ENCODE peak calls at places on chromosome 15, in seven cellular contexts. One of them, this sample, is unnamed.

GRCh38 chr15:58532126-58532525 is 100.3 kb downstream of the LIPC start:
- DNase-seq in stimulated activated CD8-positive, alpha-beta memory T cell treated with anti-CD3 and anti-CD28 coated beads, Interleukin-7, amount 100 ng/mL, for 48 hours: no peak
- DNase-seq in HFFc6: no peak
- DNase-seq in posterior vena cava: no peak
- DNase-seq in NCI-H69: no peak
- DNase-seq in SIG-M5: no peak
- DNase-seq in activated T-cell treated with anti-CD3 and anti-CD28 coated beads for 4 hours: no peak
- DNase-seq in this sample: no peak

GRCh38 chr15:66822106-66822505 is 120.1 kb downstream of the SMAD6 start:
- DNase-seq in activated T-cell treated with anti-CD3 and anti-CD28 coated beads for 4 hours: no peak
- DNase-seq in SIG-M5: no peak
- DNase-seq in posterior vena cava: no peak
- DNase-seq in HFFc6: no peak
- DNase-seq in stimulated activated CD8-positive, alpha-beta memory T cell treated with anti-CD3 and anti-CD28 coated beads, Interleukin-7, amount 100 ng/mL, for 48 hours: no peak
- DNase-seq in NCI-H69: no peak
- DNase-seq in this sample: no peak

GRCh38 chr15:78012643-78013077 is 64.9 kb downstream of the TBC1D2B start:
- DNase-seq in NCI-H69: no peak
- DNase-seq in stimulated activated CD8-positive, alpha-beta memory T cell treated with anti-CD3 and anti-CD28 coated beads, Interleukin-7, amount 100 ng/mL, for 48 hours: no peak
- DNase-seq in activated T-cell treated with anti-CD3 and anti-CD28 coated beads for 4 hours: no peak
- DNase-seq in HFFc6: no peak
- DNase-seq in SIG-M5: no peak
- DNase-seq in posterior vena cava: no peak
- DNase-seq in this sample: no peak

GRCh38 chr15:45885801-45886200 is 251.0 kb downstream of the SQOR start:
- DNase-seq in posterior vena cava: no peak
- DNase-seq in NCI-H69: no peak
- DNase-seq in HFFc6: no peak
- DNase-seq in activated T-cell treated with anti-CD3 and anti-CD28 coated beads for 4 hours: no peak
- DNase-seq in SIG-M5: no peak
- DNase-seq in stimulated activated CD8-positive, alpha-beta memory T cell treated with anti-CD3 and anti-CD28 coated beads, Interleukin-7, amount 100 ng/mL, for 48 hours: no peak
- DNase-seq in this sample: no peak

GRCh38 chr15:32669870-32670623 is 28.5 kb downstream of the SCG5 start:
- DNase-seq in stimulated activated CD8-positive, alpha-beta memory T cell treated with anti-CD3 and anti-CD28 coated beads, Interleukin-7, amount 100 ng/mL, for 48 hours: no peak
- DNase-seq in HFFc6: peak; percentile 71
- DNase-seq in SIG-M5: no peak
- DNase-seq in activated T-cell treated with anti-CD3 and anti-CD28 coated beads for 4 hours: no peak
- DNase-seq in posterior vena cava: no peak
- DNase-seq in NCI-H69: peak; percentile 96
- DNase-seq in this sample: no peak

GRCh38 chr15:47184405-47185221 is 532.7 kb upstream of the SEMA6D start:
- DNase-seq in SIG-M5: no peak
- DNase-seq in HFFc6: no peak
- DNase-seq in posterior vena cava: peak; percentile 72
- DNase-seq in stimulated activated CD8-positive, alpha-beta memory T cell treated with anti-CD3 and anti-CD28 coated beads, Interleukin-7, amount 100 ng/mL, for 48 hours: no peak
- DNase-seq in NCI-H69: peak; percentile 96
- DNase-seq in activated T-cell treated with anti-CD3 and anti-CD28 coated beads for 4 hours: no peak
- DNase-seq in this sample: no peak

GRCh38 chr15:64897345-64897985 is 14.2 kb upstream of the ANKDD1A start:
- DNase-seq in SIG-M5: no peak
- DNase-seq in stimulated activated CD8-positive, alpha-beta memory T cell treated with anti-CD3 and anti-CD28 coated beads, Interleukin-7, amount 100 ng/mL, for 48 hours: no peak
- DNase-seq in posterior vena cava: peak; percentile 91
- DNase-seq in HFFc6: peak; percentile 74
- DNase-seq in NCI-H69: no peak
- DNase-seq in activated T-cell treated with anti-CD3 and anti-CD28 coated beads for 4 hours: no peak
- DNase-seq in this sample: no peak

GRCh38 chr15:51096976-51097375 is 2.3 kb upstream of the TNFAIP8L3 start:
- DNase-seq in activated T-cell treated with anti-CD3 and anti-CD28 coated beads for 4 hours: no peak
- DNase-seq in HFFc6: no peak
- DNase-seq in stimulated activated CD8-positive, alpha-beta memory T cell treated with anti-CD3 and anti-CD28 coated beads, Interleukin-7, amount 100 ng/mL, for 48 hours: no peak
- DNase-seq in NCI-H69: peak; percentile 12
- DNase-seq in posterior vena cava: no peak
- DNase-seq in SIG-M5: no peak
- DNase-seq in this sample: no peak

GRCh38 chr15:63210151-63211051 is 21.0 kb downstream of the RAB8B start:
- DNase-seq in NCI-H69: peak; percentile 22
- DNase-seq in posterior vena cava: no peak
- DNase-seq in HFFc6: no peak
- DNase-seq in stimulated activated CD8-positive, alpha-beta memory T cell treated with anti-CD3 and anti-CD28 coated beads, Interleukin-7, amount 100 ng/mL, for 48 hours: no peak
- DNase-seq in SIG-M5: no peak
- DNase-seq in activated T-cell treated with anti-CD3 and anti-CD28 coated beads for 4 hours: no peak
- DNase-seq in this sample: no peak

GRCh38 chr15:73002509-73002908 is 49.8 kb upstream of the NEO1 start:
- DNase-seq in activated T-cell treated with anti-CD3 and anti-CD28 coated beads for 4 hours: no peak
- DNase-seq in SIG-M5: no peak
- DNase-seq in stimulated activated CD8-positive, alpha-beta memory T cell treated with anti-CD3 and anti-CD28 coated beads, Interleukin-7, amount 100 ng/mL, for 48 hours: no peak
- DNase-seq in HFFc6: peak; percentile 75
- DNase-seq in posterior vena cava: no peak
- DNase-seq in NCI-H69: no peak
- DNase-seq in this sample: no peak

GRCh38 chr15:52144656-52145055 is 32.1 kb upstream of the BCL2L10 start:
- DNase-seq in stimulated activated CD8-positive, alpha-beta memory T cell treated with anti-CD3 and anti-CD28 coated beads, Interleukin-7, amount 100 ng/mL, for 48 hours: no peak
- DNase-seq in activated T-cell treated with anti-CD3 and anti-CD28 coated beads for 4 hours: no peak
- DNase-seq in NCI-H69: no peak
- DNase-seq in SIG-M5: no peak
- DNase-seq in posterior vena cava: no peak
- DNase-seq in HFFc6: peak; percentile 55
- DNase-seq in this sample: no peak

GRCh38 chr15:90099072-90099867 is 3.0 kb downstream of the IDH2 start:
- DNase-seq in posterior vena cava: peak; percentile 30
- DNase-seq in stimulated activated CD8-positive, alpha-beta memory T cell treated with anti-CD3 and anti-CD28 coated beads, Interleukin-7, amount 100 ng/mL, for 48 hours: no peak
- DNase-seq in activated T-cell treated with anti-CD3 and anti-CD28 coated beads for 4 hours: no peak
- DNase-seq in SIG-M5: no peak
- DNase-seq in NCI-H69: no peak
- DNase-seq in HFFc6: no peak
- DNase-seq in this sample: peak; percentile 28

GRCh38 chr15:33871911-33872760 is 96.2 kb upstream of the CHRM5 start:
- DNase-seq in activated T-cell treated with anti-CD3 and anti-CD28 coated beads for 4 hours: no peak
- DNase-seq in NCI-H69: no peak
- DNase-seq in posterior vena cava: no peak
- DNase-seq in SIG-M5: no peak
- DNase-seq in stimulated activated CD8-positive, alpha-beta memory T cell treated with anti-CD3 and anti-CD28 coated beads, Interleukin-7, amount 100 ng/mL, for 48 hours: no peak
- DNase-seq in HFFc6: no peak
- DNase-seq in this sample: no peak

This sample was measured in activated naive CD4-positive, alpha-beta T cell treated with Interleukin-2 at 50 U/mL for 16 hours.